ENCODE peak calls at places on chromosomes 5 and 9, in eight cellular contexts. One of them, this sample, is unnamed.

GRCh38 chr5:136200761-136201160 is 7.8 kb upstream of the SMIM32 start:
- DNase-seq in testis: no peak
- DNase-seq in COR-L47: no peak
- DNase-seq in NCI-H748 treated with DMSO at 0.1 percent for 48 hours: no peak
- DNase-seq in germinal center: no peak
- DNase-seq in astrocyte: no peak
- DNase-seq in KG1: no peak
- DNase-seq in activated T-cell treated with anti-CD3 and anti-CD28 coated beads for 1 hour: no peak
- DNase-seq in this sample: no peak

GRCh38 chr9:19456996-19457693 is 48.3 kb downstream of the ACER2 start:
- DNase-seq in COR-L47: peak
- DNase-seq in testis: peak
- DNase-seq in germinal center: peak
- DNase-seq in activated T-cell treated with anti-CD3 and anti-CD28 coated beads for 1 hour: peak
- DNase-seq in KG1: peak
- DNase-seq in NCI-H748 treated with DMSO at 0.1 percent for 48 hours: peak
- DNase-seq in astrocyte: peak
- DNase-seq in this sample: peak

GRCh38 chr5:144469106-144469505 is 298.4 kb downstream of the KCTD16 start:
- DNase-seq in activated T-cell treated with anti-CD3 and anti-CD28 coated beads for 1 hour: no peak
- DNase-seq in astrocyte: peak
- DNase-seq in germinal center: no peak
- DNase-seq in KG1: no peak
- DNase-seq in COR-L47: no peak
- DNase-seq in testis: no peak
- DNase-seq in NCI-H748 treated with DMSO at 0.1 percent for 48 hours: no peak
- DNase-seq in this sample: no peak

GRCh38 chr5:141330299-141331080 is at the start of gene PCDHGA1:
- DNase-seq in NCI-H748 treated with DMSO at 0.1 percent for 48 hours: no peak
- DNase-seq in KG1: no peak
- DNase-seq in astrocyte: no peak
- DNase-seq in germinal center: peak
- DNase-seq in activated T-cell treated with anti-CD3 and anti-CD28 coated beads for 1 hour: no peak
- DNase-seq in COR-L47: peak
- DNase-seq in testis: peak
- DNase-seq in this sample: no peak

GRCh38 chr9:136626066-136626725 is 36.5 kb upstream of the EGFL7 start:
- DNase-seq in COR-L47: no peak
- DNase-seq in astrocyte: no peak
- DNase-seq in activated T-cell treated with anti-CD3 and anti-CD28 coated beads for 1 hour: no peak
- DNase-seq in NCI-H748 treated with DMSO at 0.1 percent for 48 hours: no peak
- DNase-seq in KG1: no peak
- DNase-seq in testis: no peak
- DNase-seq in germinal center: no peak
- DNase-seq in this sample: no peak

GRCh38 chr9:134854541-134854981 is 26.0 kb upstream of the FCN2 start:
- DNase-seq in astrocyte: no peak
- DNase-seq in NCI-H748 treated with DMSO at 0.1 percent for 48 hours: no peak
- DNase-seq in COR-L47: no peak
- DNase-seq in KG1: no peak
- DNase-seq in germinal center: no peak
- DNase-seq in activated T-cell treated with anti-CD3 and anti-CD28 coated beads for 1 hour: no peak
- DNase-seq in testis: peak
- DNase-seq in this sample: peak

GRCh38 chr5:5270958-5271605 is 131.0 kb downstream of the ADAMTS16 start:
- DNase-seq in germinal center: no peak
- DNase-seq in NCI-H748 treated with DMSO at 0.1 percent for 48 hours: peak
- DNase-seq in KG1: no peak
- DNase-seq in testis: peak
- DNase-seq in astrocyte: peak
- DNase-seq in activated T-cell treated with anti-CD3 and anti-CD28 coated beads for 1 hour: no peak
- DNase-seq in COR-L47: no peak
- DNase-seq in this sample: no peak

GRCh38 chr9:92963831-92964606 is 16.7 kb downstream of the FGD3 start:
- DNase-seq in COR-L47: no peak
- DNase-seq in activated T-cell treated with anti-CD3 and anti-CD28 coated beads for 1 hour: peak
- DNase-seq in testis: no peak
- DNase-seq in KG1: peak
- DNase-seq in germinal center: peak
- DNase-seq in astrocyte: no peak
- DNase-seq in NCI-H748 treated with DMSO at 0.1 percent for 48 hours: no peak
- DNase-seq in this sample: peak

GRCh38 chr9:106023455-106023854 is 329.1 kb downstream of the TMEM38B start:
- DNase-seq in testis: no peak
- DNase-seq in COR-L47: no peak
- DNase-seq in KG1: no peak
- DNase-seq in germinal center: no peak
- DNase-seq in astrocyte: no peak
- DNase-seq in activated T-cell treated with anti-CD3 and anti-CD28 coated beads for 1 hour: no peak
- DNase-seq in NCI-H748 treated with DMSO at 0.1 percent for 48 hours: no peak
- DNase-seq in this sample: no peak

GRCh38 chr5:79109527-79110492 is 1.8 kb upstream of the BHMT start:
- DNase-seq in NCI-H748 treated with DMSO at 0.1 percent for 48 hours: no peak
- DNase-seq in activated T-cell treated with anti-CD3 and anti-CD28 coated beads for 1 hour: peak
- DNase-seq in COR-L47: no peak
- DNase-seq in astrocyte: no peak
- DNase-seq in testis: peak
- DNase-seq in germinal center: peak
- DNase-seq in KG1: no peak
- DNase-seq in this sample: no peak

GRCh38 chr9:35813434-35814105 is 1.3 kb downstream of the HINT2 start:
- DNase-seq in COR-L47: peak
- DNase-seq in KG1: no peak
- DNase-seq in germinal center: no peak
- DNase-seq in astrocyte: no peak
- DNase-seq in testis: no peak
- DNase-seq in activated T-cell treated with anti-CD3 and anti-CD28 coated beads for 1 hour: no peak
- DNase-seq in NCI-H748 treated with DMSO at 0.1 percent for 48 hours: no peak
- DNase-seq in this sample: peak

This sample was measured in mesenteric fat pad.